ENCODE peak calls at places on chromosomes 2 and 18, in eight cellular contexts. O is A549, Y is testis, B is NB4, A is uterus, D is Peyer's patch, R is HCT116, U is ovary. V is an unnamed sample.

GRCh38 chr18:49813071-49813320 is 337 bp downstream of the ACAA2 start:
- DNase-seq in O (peak), Y (no peak), B (peak), A (peak), D (peak), R (no peak), U (peak), V (peak)

GRCh38 chr2:74225698-74226459 is 27.5 kb downstream of the MTHFD2 start:
- DNase-seq in O (no peak), Y (no peak), B (no peak), A (no peak), D (no peak), R (no peak), U (no peak), V (no peak)

GRCh38 chr18:31217455-31217854 is 54.8 kb upstream of the DSC1 start:
- DNase-seq in O (no peak), Y (no peak), B (no peak), A (no peak), D (no peak), R (no peak), U (no peak), V (peak)

GRCh38 chr2:219597552-219598307 is at the start of gene STK11IP:
- DNase-seq in O (peak), Y (peak), B (peak), A (peak), D (peak), R (peak), U (peak), V (peak)

GRCh38 chr2:147501973-147502372 is 342.9 kb upstream of the ACVR2A start:
- DNase-seq in O (no peak), Y (no peak), B (no peak), A (no peak), D (no peak), R (no peak), U (no peak), V (no peak)

GRCh38 chr18:48294894-48295585 is 114.1 kb downstream of the ZBTB7C start:
- DNase-seq in O (no peak), Y (no peak), B (no peak), A (no peak), D (no peak), R (no peak), U (no peak), V (no peak)

GRCh38 chr2:168350380-168350779 is 103.0 kb upstream of the STK39 start:
- DNase-seq in O (no peak), Y (no peak), B (no peak), A (no peak), D (no peak), R (no peak), U (no peak), V (peak)

GRCh38 chr2:8488001-8488738 is 193.7 kb upstream of the ID2 start:
- DNase-seq in O (no peak), Y (no peak), B (no peak), A (no peak), D (peak), R (no peak), U (no peak), V (no peak)

GRCh38 chr2:126722081-126722480 is 66.1 kb downstream of the GYPC start:
- DNase-seq in O (no peak), Y (no peak), B (no peak), A (no peak), D (no peak), R (no peak), U (no peak), V (no peak)

GRCh38 chr2:100945433-100945740 is 56.7 kb upstream of the RPL31 start:
- DNase-seq in O (no peak), Y (no peak), B (no peak), A (no peak), D (no peak), R (no peak), U (no peak), V (no peak)

GRCh38 chr18:58753976-58754375 is 82.7 kb downstream of the MALT1 start:
- DNase-seq in O (no peak), Y (no peak), B (no peak), A (no peak), D (no peak), R (no peak), U (no peak), V (no peak)

GRCh38 chr2:172100080-172101007 is 2.4 kb downstream of the DLX2 start:
- DNase-seq in O (no peak), Y (no peak), B (peak), A (no peak), D (no peak), R (no peak), U (peak), V (no peak)

GRCh38 chr2:100964706-100965269 is 37.3 kb upstream of the RPL31 start:
- DNase-seq in O (no peak), Y (no peak), B (no peak), A (no peak), D (no peak), R (no peak), U (no peak), V (no peak)

GRCh38 chr2:216497808-216498366 is 757 bp upstream of the RPL37A start:
- DNase-seq in O (no peak), Y (no peak), B (no peak), A (no peak), D (no peak), R (no peak), U (no peak), V (no peak)

GRCh38 chr2:107502463-107503079 is 324.1 kb upstream of the RGPD4 start:
- DNase-seq in O (no peak), Y (no peak), B (no peak), A (no peak), D (no peak), R (no peak), U (no peak), V (no peak)

GRCh38 chr2:33371304-33372090 is 105.0 kb upstream of the RASGRP3 start:
- DNase-seq in O (no peak), Y (no peak), B (no peak), A (no peak), D (no peak), R (no peak), U (no peak), V (no peak)

GRCh38 chr2:148989882-148990493 is 48.5 kb upstream of the LYPD6B start:
- DNase-seq in O (peak), Y (peak), B (peak), A (peak), D (peak), R (peak), U (peak), V (peak)

GRCh38 chr2:1047485-1047884 is 96.8 kb downstream of the SNTG2 start:
- DNase-seq in O (no peak), Y (no peak), B (peak), A (no peak), D (no peak), R (no peak), U (no peak), V (no peak)

GRCh38 chr2:65130440-65131175 is 702 bp upstream of the RAB1A start:
- DNase-seq in O (no peak), Y (no peak), B (no peak), A (no peak), D (no peak), R (no peak), U (no peak), V (no peak)
- TF ChIP-seq CTCF in O (peak), Y (no peak), B (no peak), A (peak), D (no peak), R (no peak), U (no peak), V (no peak)

GRCh38 chr2:113754989-113755689 is 1.3 kb downstream of the SLC35F5 start:
- DNase-seq in O (no peak), Y (peak), B (peak), A (no peak), D (no peak), R (no peak), U (no peak), V (peak)

GRCh38 chr2:113755690-113756063 is 765 bp downstream of the SLC35F5 start:
- DNase-seq in O (no peak), Y (peak), B (peak), A (no peak), D (no peak), R (no peak), U (no peak), V (peak)

GRCh38 chr2:113754160-113754559 is 2.3 kb downstream of the SLC35F5 start:
- DNase-seq in O (no peak), Y (no peak), B (no peak), A (no peak), D (no peak), R (no peak), U (no peak), V (no peak)

GRCh38 chr2:113757059-113757657 is 716 bp upstream of the SLC35F5 start:
- DNase-seq in O (peak), Y (peak), B (no peak), A (no peak), D (peak), R (no peak), U (peak), V (no peak)

GRCh38 chr2:113756088-113757058 is at the start of gene SLC35F5:
- DNase-seq in O (peak), Y (peak), B (peak), A (peak), D (peak), R (peak), U (peak), V (peak)
- TF ChIP-seq POLR2A in O (peak), Y (peak), B (peak), A (peak), D (peak), R (peak), U (peak), V (peak)

GRCh38 chr2:142041105-142041504 is 89.7 kb downstream of the LRP1B start:
- DNase-seq in O (no peak), Y (no peak), B (no peak), A (no peak), D (no peak), R (no peak), U (no peak), V (no peak)

GRCh38 chr2:142040554-142040953 is 90.3 kb downstream of the LRP1B start:
- DNase-seq in O (no peak), Y (no peak), B (no peak), A (no peak), D (no peak), R (no peak), U (no peak), V (no peak)

GRCh38 chr2:142037051-142037450 is 93.8 kb downstream of the LRP1B start:
- DNase-seq in O (no peak), Y (no peak), B (peak), A (no peak), D (no peak), R (no peak), U (no peak), V (no peak)

GRCh38 chr2:142038826-142039225 is 92.0 kb downstream of the LRP1B start:
- DNase-seq in O (no peak), Y (no peak), B (no peak), A (no peak), D (no peak), R (no peak), U (no peak), V (no peak)

DNA sequence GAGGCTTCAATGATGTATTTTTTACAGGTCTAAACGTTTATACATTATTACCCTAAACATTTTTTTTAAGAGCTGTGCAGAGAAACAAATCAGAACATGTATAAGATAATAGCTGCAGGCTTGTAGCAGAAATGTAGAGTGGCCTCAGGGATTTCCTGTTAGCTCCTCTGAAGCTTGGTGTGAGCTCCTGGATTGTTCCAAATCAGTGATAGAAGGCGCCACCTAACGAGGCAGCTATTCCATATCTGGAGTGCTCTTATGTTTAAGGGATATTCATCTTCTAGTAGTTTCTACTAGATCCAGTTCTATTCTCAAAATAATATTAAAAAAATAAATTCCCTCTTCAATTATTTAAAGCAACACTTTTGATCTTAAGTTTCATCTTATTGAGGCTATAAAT is 93.1 kb downstream of the LRP1B start:
- DNase-seq in O (no peak), Y (no peak), B (peak), A (no peak), D (no peak), R (no peak), U (no peak), V (no peak)
- TF ChIP-seq CTCF in O (no peak), Y (no peak), B (no peak), A (no peak), D (no peak), R (no peak), U (no peak), V (no peak)

DNA sequence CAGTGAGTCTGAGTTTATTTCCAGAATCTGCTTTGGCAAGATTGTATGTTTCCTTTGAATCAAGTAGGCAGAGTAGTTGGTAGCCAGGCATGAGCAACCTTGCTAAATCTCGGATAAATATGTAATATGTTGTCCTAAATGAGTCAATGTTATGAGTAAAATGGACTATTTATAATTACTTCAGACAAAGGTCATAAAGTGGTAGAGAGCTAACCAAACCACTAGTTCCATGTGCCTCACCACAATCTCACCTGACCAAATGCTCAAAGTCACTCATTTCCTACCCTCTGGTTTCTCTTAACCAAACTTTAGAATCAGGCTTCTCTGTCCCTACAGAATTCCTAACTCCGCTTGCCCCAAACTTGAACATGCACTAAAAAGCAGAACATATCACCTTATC is 261.2 kb upstream of the FSIP2 start:
- DNase-seq in O (no peak), Y (no peak), B (no peak), A (no peak), D (no peak), R (no peak), U (no peak), V (no peak)
- TF ChIP-seq POLR2A in O (no peak), Y (no peak), B (no peak), A (no peak), D (no peak), R (no peak), U (no peak), V (no peak)